ENCODE peak calls at places on chromosomes 5 and 9, in five cellular contexts. T is H1, C is HepG2, I is HEK293T, V is GM12878. W is an unnamed sample.

GRCh38 chr5:32551194-32551593 is 34.2 kb upstream of the SUB1 start:
- DNase-seq in T (no peak), C (no peak), I (no peak), V (no peak), W (no peak)

GRCh38 chr5:112576298-112576925 is 157.3 kb upstream of the EPB41L4A start:
- DNase-seq in T (no peak), C (no peak), I (no peak), V (no peak), W (no peak)

GRCh38 chr5:150272531-150272930 is 17.0 kb downstream of the CAMK2A start:
- DNase-seq in T (no peak), C (peak), I (peak), V (no peak), W (no peak)

GRCh38 chr9:79619930-79620329 is 48.2 kb downstream of the TLE4 start:
- DNase-seq in T (no peak), C (no peak), I (no peak), V (no peak), W (no peak)

GRCh38 chr5:179261301-179262125 is 83.7 kb downstream of the ADAMTS2 start:
- DNase-seq in T (peak), C (peak), I (no peak), V (no peak), W (peak)

GRCh38 chr9:130260816-130261765 is 4.5 kb upstream of the HMCN2 start:
- DNase-seq in T (no peak), C (no peak), I (no peak), V (no peak), W (no peak)

GRCh38 chr5:77170-77501 is 14.8 kb upstream of the PLEKHG4B start:
- DNase-seq in T (no peak), C (no peak), I (no peak), V (no peak), W (no peak)

GRCh38 chr9:32344551-32345182 is 39.8 kb upstream of the ACO1 start:
- DNase-seq in T (peak), C (no peak), I (no peak), V (no peak), W (peak)

GRCh38 chr9:116891438-116891837 is 204.3 kb downstream of the TRIM32 start:
- DNase-seq in T (no peak), C (no peak), I (no peak), V (no peak), W (no peak)

GRCh38 chr9:99431103-99431502 is 209.0 kb downstream of the SEC61B start:
- DNase-seq in T (no peak), C (no peak), I (no peak), V (no peak), W (no peak)

GRCh38 chr5:129971684-129972083 is 67.4 kb downstream of the CHSY3 start:
- DNase-seq in T (no peak), C (no peak), I (no peak), V (no peak), W (no peak)

GRCh38 chr9:34929506-34930102 is 28.5 kb upstream of the PHF24 start:
- DNase-seq in T (peak), C (peak), I (peak), V (no peak), W (peak)

GRCh38 chr9:70466976-70467551 is 52.6 kb upstream of the KLF9 start:
- DNase-seq in T (no peak), C (no peak), I (no peak), V (no peak), W (no peak)

GRCh38 chr5:151038801-151039238 is 18.4 kb downstream of the GPX3 start:
- DNase-seq in T (no peak), C (no peak), I (no peak), V (no peak), W (no peak)

GRCh38 chr9:106421772-106422171 is 441.2 kb upstream of the ZNF462 start:
- DNase-seq in T (no peak), C (no peak), I (no peak), V (peak), W (no peak)

GRCh38 chr9:13266172-13266571 is 13.3 kb downstream of the MPDZ start:
- DNase-seq in T (no peak), C (no peak), I (no peak), V (no peak), W (no peak)

GRCh38 chr5:124746252-124746915 is at the start of gene ZNF608:
- DNase-seq in T (peak), C (peak), I (no peak), V (no peak), W (no peak)

GRCh38 chr5:2254404-2254803 is 371.7 kb upstream of the IRX4 start:
- DNase-seq in T (no peak), C (no peak), I (no peak), V (no peak), W (no peak)

GRCh38 chr5:57858905-57859304 is 376.3 kb upstream of the ACTBL2 start:
- DNase-seq in T (no peak), C (no peak), I (no peak), V (no peak), W (no peak)

DNA sequence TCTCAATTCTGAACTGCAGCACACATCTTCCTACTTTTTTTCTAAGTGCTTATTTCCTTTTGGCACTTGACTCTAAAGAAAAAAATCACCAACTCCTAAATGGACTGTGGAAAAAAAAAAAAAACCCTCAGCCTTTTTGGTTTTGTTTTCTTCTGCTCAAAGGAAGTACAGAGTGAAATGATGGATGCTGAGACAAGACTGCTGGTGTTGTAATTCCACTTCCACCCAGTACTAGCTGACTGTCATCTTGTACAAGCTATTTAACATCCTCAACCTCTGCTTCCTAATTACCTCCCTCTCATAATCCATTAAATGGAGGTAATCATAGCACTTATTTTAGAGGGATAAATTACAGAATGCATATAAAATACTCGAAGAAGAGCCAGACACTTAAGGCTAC is 171.6 kb upstream of the GNA14 start:
- DNase-seq in T (no peak), C (no peak), I (no peak), V (no peak), W (no peak)
- TF ChIP-seq SUZ12 in T (no peak), C (no peak), I (no peak), V (no peak), W (no peak)

DNA sequence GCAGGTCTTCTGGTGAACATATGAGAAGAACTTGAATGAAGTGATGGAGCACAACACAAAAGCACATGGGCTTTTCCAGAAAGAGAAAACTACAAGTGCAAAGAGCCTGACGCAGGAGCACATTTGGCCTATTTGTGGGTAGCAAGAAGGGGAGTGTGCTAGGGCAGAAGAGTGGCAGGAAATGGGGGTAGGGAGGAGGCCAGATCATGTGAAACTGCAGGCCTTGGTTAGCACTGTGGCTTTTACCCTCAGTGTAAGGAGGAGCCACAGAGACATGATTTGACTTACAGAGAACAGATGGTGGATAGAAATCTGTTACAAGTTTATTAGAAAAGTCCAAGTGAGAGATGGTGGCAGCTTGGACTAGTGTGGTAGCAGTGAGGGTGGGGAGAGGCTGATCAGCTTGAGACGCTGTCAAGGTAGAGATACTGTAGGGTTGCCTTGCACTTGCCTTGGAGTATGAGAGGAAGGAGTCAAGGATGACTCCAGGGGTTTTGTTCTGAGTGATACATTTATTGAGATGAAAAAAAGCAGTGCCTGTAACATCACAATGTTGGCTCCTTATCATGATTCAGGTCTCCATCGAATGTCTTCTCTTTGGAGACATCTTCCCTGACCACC is 126.7 kb downstream of the PPP2R2B start:
- DNase-seq in T (no peak), C (no peak), I (no peak), V (peak), W (no peak)
- TF ChIP-seq SUZ12 in T (no peak), C (no peak), I (no peak), V (no peak), W (no peak)

DNA sequence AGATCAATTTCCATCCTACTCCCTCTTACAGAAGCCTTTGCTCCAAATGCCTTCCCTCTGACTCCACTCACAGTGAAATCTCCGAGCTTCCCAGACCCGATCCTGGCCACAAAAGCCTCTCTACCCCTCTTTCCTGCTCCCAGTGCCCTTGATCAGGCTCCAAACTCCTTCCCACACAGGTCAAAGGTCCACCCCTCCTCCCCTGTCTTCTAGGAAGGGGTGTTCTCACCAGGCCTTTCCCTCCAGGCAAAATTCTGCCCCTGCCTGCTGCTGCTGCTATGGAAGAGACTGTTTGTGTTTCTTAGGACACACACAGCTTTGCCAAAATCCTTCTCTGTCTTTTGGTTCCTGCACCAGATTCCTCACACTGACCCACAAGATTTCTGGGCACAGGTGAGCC is 85.8 kb upstream of the ALDH1A1 start:
- DNase-seq in T (no peak), C (no peak), I (no peak), V (no peak), W (peak)
- TF ChIP-seq SUZ12 in T (no peak), C (no peak), I (no peak), V (no peak), W (no peak)

DNA sequence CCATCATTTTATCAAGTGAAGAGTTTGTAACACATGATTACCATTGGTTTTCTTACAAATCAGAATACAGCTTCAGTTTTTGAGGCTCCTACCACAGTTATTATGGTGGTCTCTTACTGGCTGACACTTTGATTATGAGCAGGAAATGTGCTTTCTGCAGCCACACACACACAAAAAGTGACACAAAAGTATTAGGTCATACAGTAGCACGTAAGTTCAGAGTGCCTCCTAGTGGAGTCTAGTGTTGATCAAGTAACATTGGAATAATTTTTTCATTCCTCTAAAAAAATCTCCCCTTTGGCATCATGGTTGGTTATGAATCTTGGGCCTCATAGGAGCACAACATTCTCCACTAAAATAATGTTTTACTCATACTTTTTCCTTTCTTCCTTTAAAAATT is 37.6 kb downstream of the PAM start:
- DNase-seq in T (no peak), C (peak), I (peak), V (no peak), W (no peak)
- TF ChIP-seq SUZ12 in T (no peak), C (no peak), I (no peak), V (no peak), W (no peak)

GRCh38 chr5:52999357-52999949 is 10.3 kb downstream of the ITGA2 start:
- DNase-seq in T (no peak), C (no peak), I (no peak), V (no peak), W (no peak)
- TF ChIP-seq SUZ12 in T (no peak), C (no peak), I (no peak), V (no peak), W (no peak)

GRCh38 chr5:159209438-159210305 is at the start of gene RNF145:
- DNase-seq in T (peak), C (peak), I (peak), V (peak), W (no peak)
- TF ChIP-seq SUZ12 in T (no peak), C (no peak), I (no peak), V (no peak), W (no peak)

GRCh38 chr9:136120438-136120844 is 1.8 kb upstream of the TMEM250 start:
- DNase-seq in T (no peak), C (no peak), I (no peak), V (no peak), W (no peak)

GRCh38 chr9:136120119-136120393 is 1.4 kb upstream of the TMEM250 start:
- DNase-seq in T (no peak), C (no peak), I (no peak), V (no peak), W (no peak)

GRCh38 chr9:136118061-136118366 is 661 bp downstream of the TMEM250 start:
- DNase-seq in T (peak), C (no peak), I (no peak), V (no peak), W (no peak)

GRCh38 chr9:136118367-136119258 is at the start of gene TMEM250:
- DNase-seq in T (peak), C (peak), I (peak), V (peak), W (peak)

DNA sequence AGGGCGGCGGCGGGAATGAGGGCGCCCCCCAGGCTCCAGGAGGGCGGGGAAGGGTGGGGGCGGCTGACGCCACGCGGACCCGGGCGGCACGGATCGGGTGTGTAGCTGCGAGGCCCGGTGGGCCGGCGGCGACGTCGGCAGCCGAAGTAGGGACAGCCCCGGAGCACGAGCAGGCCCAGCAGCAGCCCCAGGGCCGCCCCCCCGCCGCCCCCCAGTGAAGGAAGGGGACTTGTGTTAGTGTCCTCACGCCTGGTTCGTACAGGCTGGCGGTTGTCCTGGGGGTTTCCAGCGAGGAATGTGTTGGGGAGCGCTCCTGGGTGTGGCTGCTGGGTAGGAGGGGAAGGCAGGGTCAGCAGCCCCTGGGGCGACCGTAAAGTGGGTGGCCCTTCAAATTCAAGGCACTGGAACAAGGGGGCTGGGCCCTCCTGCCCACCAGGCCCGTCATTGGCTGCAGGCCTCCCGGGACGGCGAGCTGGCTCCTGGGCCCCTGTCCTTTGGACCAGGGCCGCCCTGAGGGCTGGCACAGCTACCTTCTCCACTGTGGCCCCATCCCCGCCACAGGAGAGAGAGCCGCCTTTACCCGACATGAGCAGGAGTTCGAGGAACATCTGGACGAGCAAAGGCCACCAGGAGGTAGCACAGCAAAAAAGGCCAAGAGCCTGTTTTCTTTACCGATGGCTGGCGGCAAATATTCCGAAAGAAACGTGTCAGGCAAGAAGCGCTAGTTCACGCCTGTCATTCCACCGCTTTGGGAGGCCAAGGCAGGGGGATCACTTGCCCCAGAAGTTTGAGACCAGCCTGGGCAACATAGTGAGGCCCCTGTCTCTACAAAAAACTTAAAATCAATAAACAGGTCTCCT is 814 bp upstream of the TMEM250 start:
- DNase-seq in T (no peak), C (peak), I (no peak), V (no peak), W (no peak)
- TF ChIP-seq SUZ12 in T (no peak), C (no peak), I (no peak), V (no peak), W (no peak)

W was measured in NT2/D1.